ENCODE peak calls at places on chromosome 2, in nine cellular contexts. One of them, this sample, is unnamed.
A peak's percentile ranks its signal among the peaks of the same experiment; 100 is the strongest.

GRCh38 chr2:56680971-56681631 is 497.3 kb downstream of the CCDC85A start:
- DNase-seq in fibroblast of lung: peak; percentile 92
- DNase-seq in cardiac muscle cell: no peak
- DNase-seq in left ventricle myocardium inferior: no peak
- DNase-seq in uterus: no peak
- DNase-seq in right lobe of liver: no peak
- DNase-seq in body of pancreas: no peak
- DNase-seq in adrenal gland: no peak
- DNase-seq in sigmoid colon: no peak
- DNase-seq in this sample: no peak

GRCh38 chr2:133885847-133886246 is 317.6 kb upstream of the NCKAP5 start:
- DNase-seq in right lobe of liver: no peak
- DNase-seq in body of pancreas: no peak
- DNase-seq in cardiac muscle cell: no peak
- DNase-seq in adrenal gland: no peak
- DNase-seq in sigmoid colon: no peak
- DNase-seq in fibroblast of lung: peak; percentile 6
- DNase-seq in uterus: no peak
- DNase-seq in left ventricle myocardium inferior: no peak
- DNase-seq in this sample: no peak

GRCh38 chr2:13650586-13651180 is 933.9 kb downstream of the TRIB2 start:
- DNase-seq in fibroblast of lung: no peak
- DNase-seq in adrenal gland: no peak
- DNase-seq in left ventricle myocardium inferior: no peak
- DNase-seq in uterus: no peak
- DNase-seq in right lobe of liver: no peak
- DNase-seq in body of pancreas: no peak
- DNase-seq in cardiac muscle cell: no peak
- DNase-seq in sigmoid colon: no peak
- DNase-seq in this sample: no peak

GRCh38 chr2:59032469-59032868 is 791.3 kb upstream of the FANCL start:
- DNase-seq in sigmoid colon: no peak
- DNase-seq in body of pancreas: peak; percentile 30
- DNase-seq in uterus: no peak
- DNase-seq in cardiac muscle cell: no peak
- DNase-seq in fibroblast of lung: no peak
- DNase-seq in left ventricle myocardium inferior: no peak
- DNase-seq in right lobe of liver: no peak
- DNase-seq in adrenal gland: no peak
- DNase-seq in this sample: no peak

GRCh38 chr2:143429932-143430331 is 300.7 kb downstream of the ARHGAP15 start:
- DNase-seq in uterus: no peak
- DNase-seq in sigmoid colon: no peak
- DNase-seq in adrenal gland: no peak
- DNase-seq in cardiac muscle cell: no peak
- DNase-seq in fibroblast of lung: peak; percentile 65
- DNase-seq in left ventricle myocardium inferior: no peak
- DNase-seq in body of pancreas: peak; percentile 24
- DNase-seq in right lobe of liver: no peak
- DNase-seq in this sample: no peak

GRCh38 chr2:62147610-62148301 is 48.2 kb upstream of the B3GNT2 start:
- DNase-seq in uterus: no peak
- DNase-seq in fibroblast of lung: peak; percentile 72
- DNase-seq in sigmoid colon: no peak
- DNase-seq in left ventricle myocardium inferior: no peak
- DNase-seq in adrenal gland: no peak
- DNase-seq in cardiac muscle cell: no peak
- DNase-seq in right lobe of liver: no peak
- DNase-seq in body of pancreas: no peak
- DNase-seq in this sample: peak; percentile 18

GRCh38 chr2:23614701-23615100 is 229.7 kb downstream of the KLHL29 start:
- DNase-seq in sigmoid colon: peak; percentile 63
- DNase-seq in adrenal gland: no peak
- DNase-seq in right lobe of liver: no peak
- DNase-seq in left ventricle myocardium inferior: no peak
- DNase-seq in body of pancreas: no peak
- DNase-seq in uterus: no peak
- DNase-seq in fibroblast of lung: no peak
- DNase-seq in cardiac muscle cell: no peak
- DNase-seq in this sample: no peak

GRCh38 chr2:205712983-205713531 is 30.8 kb downstream of the NRP2 start:
- DNase-seq in body of pancreas: no peak
- DNase-seq in sigmoid colon: no peak
- DNase-seq in cardiac muscle cell: no peak
- DNase-seq in uterus: no peak
- DNase-seq in left ventricle myocardium inferior: no peak
- DNase-seq in right lobe of liver: no peak
- DNase-seq in adrenal gland: peak; percentile 75
- DNase-seq in fibroblast of lung: no peak
- DNase-seq in this sample: no peak

GRCh38 chr2:149170156-149170555 is 131.7 kb downstream of the LYPD6B start:
- DNase-seq in left ventricle myocardium inferior: no peak
- DNase-seq in body of pancreas: no peak
- DNase-seq in sigmoid colon: no peak
- DNase-seq in uterus: no peak
- DNase-seq in adrenal gland: no peak
- DNase-seq in right lobe of liver: no peak
- DNase-seq in cardiac muscle cell: no peak
- DNase-seq in fibroblast of lung: no peak
- DNase-seq in this sample: no peak

GRCh38 chr2:9552491-9553178 is 3.0 kb downstream of the ADAM17 start:
- DNase-seq in fibroblast of lung: peak; percentile 79
- DNase-seq in cardiac muscle cell: no peak
- DNase-seq in uterus: no peak
- DNase-seq in adrenal gland: no peak
- DNase-seq in body of pancreas: no peak
- DNase-seq in sigmoid colon: no peak
- DNase-seq in right lobe of liver: no peak
- DNase-seq in left ventricle myocardium inferior: no peak
- DNase-seq in this sample: peak; percentile 36

GRCh38 chr2:28958689-28959088 is 22.4 kb upstream of the TOGARAM2 start:
- DNase-seq in left ventricle myocardium inferior: peak; percentile 58
- DNase-seq in uterus: peak; percentile 44
- DNase-seq in body of pancreas: peak; percentile 64
- DNase-seq in right lobe of liver: peak; percentile 38
- DNase-seq in cardiac muscle cell: peak; percentile 87
- DNase-seq in fibroblast of lung: peak; percentile 69
- DNase-seq in sigmoid colon: peak; percentile 81
- DNase-seq in adrenal gland: peak; percentile 79
- DNase-seq in this sample: peak; percentile 50

GRCh38 chr2:241865957-241866858 is 3.3 kb upstream of the RTP5 start:
- DNase-seq in adrenal gland: no peak
- DNase-seq in sigmoid colon: no peak
- DNase-seq in left ventricle myocardium inferior: no peak
- DNase-seq in right lobe of liver: no peak
- DNase-seq in body of pancreas: no peak
- DNase-seq in cardiac muscle cell: peak; percentile 83
- DNase-seq in fibroblast of lung: no peak
- DNase-seq in uterus: no peak
- DNase-seq in this sample: no peak

GRCh38 chr2:166516712-166517303 is 22.8 kb upstream of the SCN7A start:
- DNase-seq in uterus: peak; percentile 33
- DNase-seq in right lobe of liver: no peak
- DNase-seq in body of pancreas: peak; percentile 46
- DNase-seq in sigmoid colon: no peak
- DNase-seq in left ventricle myocardium inferior: no peak
- DNase-seq in adrenal gland: peak; percentile 60
- DNase-seq in cardiac muscle cell: peak; percentile 62
- DNase-seq in fibroblast of lung: peak; percentile 24
- DNase-seq in this sample: peak; percentile 18

GRCh38 chr2:211349031-211349430 is 792.6 kb downstream of the CPS1 start:
- DNase-seq in adrenal gland: no peak
- DNase-seq in cardiac muscle cell: no peak
- DNase-seq in fibroblast of lung: peak; percentile 4
- DNase-seq in body of pancreas: no peak
- DNase-seq in sigmoid colon: no peak
- DNase-seq in right lobe of liver: no peak
- DNase-seq in left ventricle myocardium inferior: no peak
- DNase-seq in uterus: no peak
- DNase-seq in this sample: no peak

GRCh38 chr2:16650287-16651249 is 15.1 kb downstream of the CYRIA start:
- DNase-seq in right lobe of liver: no peak
- DNase-seq in fibroblast of lung: peak; percentile 83
- DNase-seq in body of pancreas: no peak
- DNase-seq in uterus: no peak
- DNase-seq in left ventricle myocardium inferior: no peak
- DNase-seq in cardiac muscle cell: no peak
- DNase-seq in adrenal gland: no peak
- DNase-seq in sigmoid colon: no peak
- DNase-seq in this sample: no peak

GRCh38 chr2:44936715-44937687 is 4.5 kb upstream of the SIX3 start:
- DNase-seq in cardiac muscle cell: no peak
- DNase-seq in body of pancreas: no peak
- DNase-seq in left ventricle myocardium inferior: no peak
- DNase-seq in uterus: no peak
- DNase-seq in sigmoid colon: peak; percentile 3
- DNase-seq in fibroblast of lung: no peak
- DNase-seq in adrenal gland: no peak
- DNase-seq in right lobe of liver: no peak
- DNase-seq in this sample: no peak

GRCh38 chr2:8685697-8686358 is 4.0 kb downstream of the ID2 start:
- DNase-seq in cardiac muscle cell: peak; percentile 85
- DNase-seq in adrenal gland: peak; percentile 80
- DNase-seq in uterus: peak; percentile 78
- DNase-seq in left ventricle myocardium inferior: peak; percentile 69
- DNase-seq in right lobe of liver: peak; percentile 84
- DNase-seq in body of pancreas: peak; percentile 63
- DNase-seq in fibroblast of lung: peak; percentile 24
- DNase-seq in sigmoid colon: peak; percentile 85
- DNase-seq in this sample: no peak

GRCh38 chr2:147460140-147460539 is 384.7 kb upstream of the ACVR2A start:
- DNase-seq in right lobe of liver: no peak
- DNase-seq in cardiac muscle cell: no peak
- DNase-seq in sigmoid colon: no peak
- DNase-seq in adrenal gland: no peak
- DNase-seq in uterus: no peak
- DNase-seq in fibroblast of lung: peak; percentile 51
- DNase-seq in body of pancreas: peak; percentile 14
- DNase-seq in left ventricle myocardium inferior: no peak
- DNase-seq in this sample: no peak

GRCh38 chr2:100426384-100426720 is 8.9 kb upstream of the CHST10 start:
- DNase-seq in right lobe of liver: no peak
- DNase-seq in body of pancreas: no peak
- DNase-seq in adrenal gland: no peak
- DNase-seq in fibroblast of lung: no peak
- DNase-seq in sigmoid colon: no peak
- DNase-seq in cardiac muscle cell: no peak
- DNase-seq in left ventricle myocardium inferior: no peak
- DNase-seq in uterus: no peak
- DNase-seq in this sample: no peak

GRCh38 chr2:201401815-201402214 is 44.7 kb upstream of the FLACC1 start:
- DNase-seq in left ventricle myocardium inferior: no peak
- DNase-seq in uterus: no peak
- DNase-seq in sigmoid colon: no peak
- DNase-seq in body of pancreas: no peak
- DNase-seq in fibroblast of lung: no peak
- DNase-seq in right lobe of liver: no peak
- DNase-seq in adrenal gland: no peak
- DNase-seq in cardiac muscle cell: no peak
- DNase-seq in this sample: no peak

GRCh38 chr2:207432471-207432870 is 97.3 kb upstream of the CREB1 start:
- DNase-seq in left ventricle myocardium inferior: no peak
- DNase-seq in sigmoid colon: no peak
- DNase-seq in right lobe of liver: no peak
- DNase-seq in fibroblast of lung: peak; percentile 34
- DNase-seq in body of pancreas: no peak
- DNase-seq in uterus: no peak
- DNase-seq in cardiac muscle cell: no peak
- DNase-seq in adrenal gland: no peak
- DNase-seq in this sample: peak; percentile 24

GRCh38 chr2:160695402-160696060 is 201.9 kb upstream of the RBMS1 start:
- DNase-seq in right lobe of liver: no peak
- DNase-seq in body of pancreas: no peak
- DNase-seq in adrenal gland: no peak
- DNase-seq in uterus: peak; percentile 19
- DNase-seq in left ventricle myocardium inferior: no peak
- DNase-seq in cardiac muscle cell: no peak
- DNase-seq in fibroblast of lung: peak; percentile 53
- DNase-seq in sigmoid colon: no peak
- DNase-seq in this sample: peak; percentile 18

GRCh38 chr2:109322111-109322510 is 193.1 kb downstream of the SH3RF3 start:
- DNase-seq in fibroblast of lung: peak; percentile 85
- DNase-seq in left ventricle myocardium inferior: peak; percentile 88
- DNase-seq in uterus: peak; percentile 93
- DNase-seq in cardiac muscle cell: no peak
- DNase-seq in adrenal gland: peak; percentile 95
- DNase-seq in right lobe of liver: peak; percentile 50
- DNase-seq in body of pancreas: peak; percentile 80
- DNase-seq in sigmoid colon: peak; percentile 98
- DNase-seq in this sample: peak; percentile 92

GRCh38 chr2:138521821-138522220 is 20.3 kb downstream of the SPOPL start:
- DNase-seq in adrenal gland: no peak
- DNase-seq in fibroblast of lung: no peak
- DNase-seq in body of pancreas: no peak
- DNase-seq in sigmoid colon: no peak
- DNase-seq in uterus: no peak
- DNase-seq in right lobe of liver: no peak
- DNase-seq in left ventricle myocardium inferior: no peak
- DNase-seq in cardiac muscle cell: no peak
- DNase-seq in this sample: no peak
- H3K27ac ChIP-seq in adrenal gland: no peak overlapping the region
- H3K27ac ChIP-seq in fibroblast of lung: no peak overlapping the region
- H3K27ac ChIP-seq in body of pancreas: no peak overlapping the region
- H3K27ac ChIP-seq in sigmoid colon: no peak overlapping the region
- H3K27ac ChIP-seq in uterus: no peak overlapping the region
- H3K27ac ChIP-seq in right lobe of liver: no peak overlapping the region
- H3K27ac ChIP-seq in left ventricle myocardium inferior: no peak overlapping the region
- H3K27ac ChIP-seq in cardiac muscle cell: peak overlapping the region; percentile 27
- H3K27ac ChIP-seq in this sample: no peak overlapping the region

GRCh38 chr2:186695081-186695756 is 1.4 kb downstream of the FAM171B start:
- DNase-seq in cardiac muscle cell: no peak
- DNase-seq in right lobe of liver: no peak
- DNase-seq in uterus: no peak
- DNase-seq in fibroblast of lung: peak; percentile 76
- DNase-seq in sigmoid colon: no peak
- DNase-seq in left ventricle myocardium inferior: no peak
- DNase-seq in body of pancreas: no peak
- DNase-seq in adrenal gland: peak; percentile 63
- DNase-seq in this sample: peak; percentile 32
- H3K4me3 ChIP-seq in cardiac muscle cell: peak overlapping the region; percentile 55
- H3K4me3 ChIP-seq in right lobe of liver: no peak overlapping the region
- H3K4me3 ChIP-seq in uterus: peak overlapping the region; percentile 52
- H3K4me3 ChIP-seq in fibroblast of lung: peak overlapping the region; percentile 93
- H3K4me3 ChIP-seq in sigmoid colon: peak overlapping the region; percentile 75
- H3K4me3 ChIP-seq in left ventricle myocardium inferior: peak overlapping the region; percentile 85
- H3K4me3 ChIP-seq in body of pancreas: no peak overlapping the region
- H3K4me3 ChIP-seq in adrenal gland: peak overlapping the region; percentile 96
- H3K4me3 ChIP-seq in this sample: peak overlapping the region; percentile 88

GRCh38 chr2:203909946-203910476 is 26.6 kb upstream of the ICOS start:
- DNase-seq in left ventricle myocardium inferior: no peak
- DNase-seq in sigmoid colon: no peak
- DNase-seq in adrenal gland: no peak
- DNase-seq in cardiac muscle cell: no peak
- DNase-seq in uterus: no peak
- DNase-seq in right lobe of liver: no peak
- DNase-seq in body of pancreas: no peak
- DNase-seq in fibroblast of lung: peak; percentile 6
- DNase-seq in this sample: no peak
- TF ChIP-seq CTCF in left ventricle myocardium inferior: no peak
- TF ChIP-seq CTCF in sigmoid colon: no peak
- TF ChIP-seq CTCF in adrenal gland: no peak
- TF ChIP-seq CTCF in cardiac muscle cell: no peak
- TF ChIP-seq CTCF in uterus: no peak
- TF ChIP-seq CTCF in right lobe of liver: no peak
- TF ChIP-seq CTCF in body of pancreas: no peak
- TF ChIP-seq CTCF in fibroblast of lung: no peak
- TF ChIP-seq CTCF in this sample: no peak

GRCh38 chr2:11507517-11507916 is 26.3 kb upstream of the GREB1 start:
- DNase-seq in sigmoid colon: no peak
- DNase-seq in right lobe of liver: no peak
- DNase-seq in cardiac muscle cell: no peak
- DNase-seq in body of pancreas: no peak
- DNase-seq in fibroblast of lung: no peak
- DNase-seq in uterus: no peak
- DNase-seq in left ventricle myocardium inferior: no peak
- DNase-seq in adrenal gland: no peak
- DNase-seq in this sample: no peak
- H3K27ac ChIP-seq in sigmoid colon: peak overlapping the region; percentile 11
- H3K27ac ChIP-seq in right lobe of liver: no peak overlapping the region
- H3K27ac ChIP-seq in cardiac muscle cell: peak overlapping the region; percentile 39
- H3K27ac ChIP-seq in body of pancreas: no peak overlapping the region
- H3K27ac ChIP-seq in fibroblast of lung: no peak overlapping the region
- H3K27ac ChIP-seq in uterus: peak overlapping the region; percentile 80
- H3K27ac ChIP-seq in left ventricle myocardium inferior: no peak overlapping the region
- H3K27ac ChIP-seq in adrenal gland: no peak overlapping the region
- H3K27ac ChIP-seq in this sample: no peak overlapping the region

This sample was measured in AG04450.